ENCODE peak calls at places on chromosomes 2 and 18, in five cellular contexts. P is bronchial epithelial cell, Q is fibroblast of lung, R is Calu3, Y is HTR-8/SVneo. M is an unnamed sample.

GRCh38 chr18:23313379-23313778 is 139.7 kb upstream of the RIOK3 start:
- DNase-seq in Y (no peak), R (no peak), Q (no peak), P (no peak), M (no peak)

GRCh38 chr2:216850665-216851327 is 9.1 kb downstream of the TNP1 start:
- DNase-seq in R (no peak), Y (no peak), P (no peak), Q (no peak), M (no peak)

GRCh38 chr2:238406222-238406997 is 20.3 kb upstream of the ASB1 start:
- DNase-seq in Q (no peak), R (no peak), P (no peak), Y (no peak), M (no peak)

GRCh38 chr2:26946841-26947784 is 23.3 kb upstream of the MAPRE3 start:
- DNase-seq in Q (peak), R (peak), Y (peak), P (no peak), M (peak)

GRCh38 chr18:44541159-44541558 is 139.5 kb upstream of the SETBP1 start:
- DNase-seq in Q (peak), R (no peak), P (peak), Y (no peak), M (no peak)

GRCh38 chr2:196381464-196381863 is 210.1 kb upstream of the STK17B start:
- DNase-seq in Q (no peak), R (no peak), Y (no peak), P (no peak), M (no peak)

GRCh38 chr18:30280861-30281470 is 761.6 kb downstream of the DSC3 start:
- DNase-seq in Y (peak), Q (peak), P (peak), R (peak), M (no peak)

GRCh38 chr2:105860567-105860966 is 115.9 kb downstream of the NCK2 start:
- DNase-seq in Y (no peak), R (no peak), Q (no peak), P (no peak), M (no peak)

GRCh38 chr18:22348521-22349316 is 69.0 kb downstream of the CTAGE1 start:
- DNase-seq in P (peak), R (peak), Y (peak), Q (peak), M (peak)

GRCh38 chr2:157413342-157414035 is 30.4 kb downstream of the CYTIP start:
- DNase-seq in Q (no peak), R (no peak), P (no peak), Y (no peak), M (no peak)

GRCh38 chr2:108585446-108585845 is 51.2 kb downstream of the LIMS1 start:
- DNase-seq in Y (no peak), Q (peak), P (no peak), R (no peak), M (no peak)

M was measured in heart right ventricle.